ENCODE peak calls at places on chromosomes 16 and 17, in four cellular contexts. P is right cardiac atrium, F is endothelial cell of umbilical vein, N is heart left ventricle. S is an unnamed sample.

GRCh38 chr17:34220776-34221390 is 34.2 kb upstream of the CCL2 start:
- DNase-seq in P (no peak), F (no peak), N (no peak), S (no peak)

GRCh38 chr16:50802958-50803357 is 61.1 kb downstream of the CYLD start:
- DNase-seq in P (no peak), F (no peak), N (no peak), S (no peak)

GRCh38 chr16:72099377-72099818 is 5.8 kb downstream of the DHX38 start:
- DNase-seq in P (no peak), F (peak), N (peak), S (no peak)

GRCh38 chr16:53369921-53370320 is 64.3 kb upstream of the RBL2 start:
- DNase-seq in P (no peak), F (no peak), N (no peak), S (no peak)

GRCh38 chr16:69240336-69240735 is 53.4 kb downstream of the SNTB2 start:
- DNase-seq in P (no peak), F (no peak), N (no peak), S (no peak)

GRCh38 chr16:82024274-82024673 is 10.8 kb upstream of the HSD17B2 start:
- DNase-seq in P (no peak), F (no peak), N (no peak), S (no peak)

GRCh38 chr16:65119905-65120341 is 1.9 kb downstream of the CDH11 start:
- DNase-seq in P (peak), F (peak), N (no peak), S (no peak)

GRCh38 chr17:77353684-77354419 is 213.1 kb downstream of the SEC14L1 start:
- DNase-seq in P (no peak), F (no peak), N (peak), S (no peak)

GRCh38 chr16:83953796-83954576 is 946 bp downstream of the OSGIN1 start:
- DNase-seq in P (no peak), F (peak), N (no peak), S (no peak)

GRCh38 chr17:17913695-17914332 is 58.4 kb downstream of the TOM1L2 start:
- DNase-seq in P (peak), F (peak), N (peak), S (peak)

GRCh38 chr17:63675607-63676539 is 24.1 kb downstream of the LIMD2 start:
- DNase-seq in P (peak), F (peak), N (peak), S (no peak)

GRCh38 chr16:8866884-8867482 is 1.8 kb downstream of the CARHSP1 start:
- DNase-seq in P (peak), F (peak), N (no peak), S (no peak)

GRCh38 chr16:74998481-74999207 is at the start of gene ZNRF1:
- DNase-seq in P (peak), F (peak), N (peak), S (peak)

GRCh38 chr16:30997887-30998711 is 12.3 kb downstream of the STX1B start:
- DNase-seq in P (peak), F (no peak), N (no peak), S (no peak)

GRCh38 chr16:87740909-87741424 is 24.8 kb downstream of the KLHDC4 start:
- DNase-seq in P (peak), F (no peak), N (peak), S (no peak)

GRCh38 chr16:82340531-82340930 is 170.5 kb upstream of the MPHOSPH6 start:
- DNase-seq in P (no peak), F (no peak), N (no peak), S (no peak)

GRCh38 chr17:6496636-6497441 is 52.6 kb downstream of the PIMREG start:
- DNase-seq in P (no peak), F (no peak), N (no peak), S (peak)

GRCh38 chr17:13635951-13636350 is 34.2 kb upstream of the HS3ST3A1 start:
- DNase-seq in P (no peak), F (no peak), N (no peak), S (no peak)

GRCh38 chr17:66848496-66848895 is 13.6 kb downstream of the CACNG5 start:
- DNase-seq in P (no peak), F (no peak), N (no peak), S (peak)

GRCh38 chr16:68969338-68969737 is 126.0 kb downstream of the TANGO6 start:
- DNase-seq in P (no peak), F (peak), N (no peak), S (no peak)

GRCh38 chr17:17134952-17135340 is 71.2 kb downstream of the PLD6 start:
- DNase-seq in P (peak), F (no peak), N (no peak), S (no peak)

GRCh38 chr16:22968931-22969330 is 155.0 kb downstream of the HS3ST2 start:
- DNase-seq in P (no peak), F (no peak), N (no peak), S (no peak)

GRCh38 chr17:66098040-66098439 is 93.9 kb downstream of the CEP112 start:
- DNase-seq in P (no peak), F (no peak), N (no peak), S (no peak)

GRCh38 chr16:27199235-27199586 is 4.1 kb upstream of the KDM8 start:
- DNase-seq in P (no peak), F (no peak), N (no peak), S (no peak)

GRCh38 chr17:45997624-45998023 is 1.4 kb upstream of the STH start:
- DNase-seq in P (no peak), F (no peak), N (no peak), S (no peak)

GRCh38 chr17:77045441-77046041 is 95.2 kb upstream of the SEC14L1 start:
- DNase-seq in P (no peak), F (no peak), N (no peak), S (no peak)

GRCh38 chr17:45345554-45346254 is 28.9 kb upstream of the MAP3K14 start:
- DNase-seq in P (no peak), F (peak), N (no peak), S (no peak)